ENCODE peak calls at places on chromosomes 3 and 15, in four cellular contexts. W, R, E and Z are unnamed samples.

GRCh38 chr3:73685061-73685460 is 60.3 kb upstream of the PDZRN3 start:
- DNase-seq in W (no peak), E (no peak), R (no peak), Z (no peak)

GRCh38 chr3:62261800-62262199 is 111.5 kb downstream of the FEZF2 start:
- DNase-seq in W (no peak), R (no peak), E (no peak), Z (no peak)

GRCh38 chr3:197456271-197457091 is 99.3 kb downstream of the BDH1 start:
- DNase-seq in W (peak; percentile 74), E (peak; percentile 69), R (no peak), Z (peak; percentile 28)

GRCh38 chr3:135627057-135627456 is 338.5 kb upstream of the PPP2R3A start:
- DNase-seq in W (no peak), E (no peak), R (no peak), Z (no peak)

GRCh38 chr15:57213783-57214366 is 162.4 kb upstream of the CGNL1 start:
- DNase-seq in E (peak; percentile 41), W (no peak), R (no peak), Z (peak; percentile 51)

GRCh38 chr15:32718082-32718821 is 448 bp downstream of the GREM1 start:
- DNase-seq in E (no peak), W (no peak), R (no peak), Z (peak; percentile 57)

GRCh38 chr15:25090073-25090733 is 135.4 kb downstream of the SNRPN start:
- DNase-seq in R (no peak), W (no peak), E (no peak), Z (no peak)

GRCh38 chr15:75138016-75138999 is 63.4 kb upstream of the C15orf39 start:
- DNase-seq in W (no peak), R (no peak), E (no peak), Z (peak; percentile 29)

GRCh38 chr3:154151969-154152368 is 30.8 kb downstream of the ARHGEF26 start:
- DNase-seq in R (no peak), W (no peak), E (no peak), Z (no peak)

GRCh38 chr3:169657351-169658124 is 6.0 kb downstream of the MECOM start:
- DNase-seq in W (no peak), E (peak; percentile 5), R (no peak), Z (no peak)

GRCh38 chr3:85554153-85554552 is 595.4 kb downstream of the CADM2 start:
- DNase-seq in E (no peak), R (no peak), W (no peak), Z (no peak)

GRCh38 chr3:45387171-45387570 is 1.2 kb upstream of the LARS2 start:
- DNase-seq in W (no peak), E (no peak), R (no peak), Z (no peak)

GRCh38 chr3:188362405-188362831 is 208.5 kb downstream of the LPP start:
- DNase-seq in E (peak; percentile 73), W (no peak), R (no peak), Z (peak; percentile 91)

GRCh38 chr3:133106169-133106568 is 68.0 kb downstream of the TMEM108 start:
- DNase-seq in E (no peak), R (no peak), W (no peak), Z (no peak)

GRCh38 chr15:75177360-75178071 is 24.2 kb upstream of the C15orf39 start:
- DNase-seq in R (no peak), W (no peak), E (no peak), Z (no peak)

GRCh38 chr15:29890761-29891457 is 68.6 kb upstream of the TJP1 start:
- DNase-seq in E (no peak), R (peak; percentile 2), W (no peak), Z (no peak)

GRCh38 chr15:97968380-97968779 is 7.9 kb downstream of the ARRDC4 start:
- DNase-seq in E (no peak), W (no peak), R (no peak), Z (no peak)

GRCh38 chr15:73962409-73962808 is 29.7 kb downstream of the STOML1 start:
- DNase-seq in R (no peak), E (no peak), W (no peak), Z (no peak)

GRCh38 chr3:43503067-43503728 is 118.6 kb downstream of the ANO10 start:
- DNase-seq in R (no peak), W (no peak), E (peak; percentile 15), Z (peak; percentile 13)

GRCh38 chr3:172014145-172014544 is 25.2 kb upstream of the FNDC3B start:
- DNase-seq in R (no peak), E (no peak), W (no peak), Z (no peak)

GRCh38 chr3:88480822-88481221 is 331.1 kb downstream of the C3orf38 start:
- DNase-seq in W (no peak), R (no peak), E (no peak), Z (no peak)

GRCh38 chr3:48684480-48685143 is 1.1 kb downstream of the NCKIPSD start:
- DNase-seq in R (no peak), W (peak; percentile 38), E (no peak), Z (no peak)

GRCh38 chr15:83913034-83913632 is 259.2 kb downstream of the ADAMTSL3 start:
- DNase-seq in W (no peak), E (no peak), R (no peak), Z (no peak)

GRCh38 chr15:68557469-68558317 is 21.1 kb upstream of the CORO2B start:
- DNase-seq in E (no peak), W (no peak), R (no peak), Z (no peak)

GRCh38 chr15:58856090-58856489 is 77.4 kb downstream of the SLTM start:
- DNase-seq in R (no peak), W (no peak), E (no peak), Z (no peak)

GRCh38 chr15:34927726-34928125 is 41.8 kb downstream of the AQR start:
- DNase-seq in R (no peak), W (no peak), E (no peak), Z (peak; percentile 12)

GRCh38 chr15:60420322-60420721 is 22.5 kb upstream of the ANXA2 start:
- DNase-seq in W (no peak), E (peak; percentile 56), R (no peak), Z (no peak)

GRCh38 chr3:88084006-88084597 is 25.0 kb downstream of the ZNF654 start:
- DNase-seq in R (no peak), W (no peak), E (no peak), Z (no peak)

GRCh38 chr15:45262906-45263456 is 10.9 kb downstream of the SLC28A2 start:
- DNase-seq in R (no peak), E (peak; percentile 12), W (no peak), Z (no peak)

GRCh38 chr15:45263854-45264253 is 11.8 kb downstream of the SLC28A2 start:
- DNase-seq in R (no peak), W (no peak), E (no peak), Z (no peak)

GRCh38 chr15:45268135-45268534 is 16.1 kb downstream of the SLC28A2 start:
- DNase-seq in R (no peak), E (peak; percentile 30), W (peak; percentile 15), Z (no peak)

GRCh38 chr15:45265506-45265905 is 13.5 kb downstream of the SLC28A2 start:
- DNase-seq in R (no peak), W (no peak), E (no peak), Z (no peak)
- TF ChIP-seq JUNB in R (no peak), W (no peak), E (no peak), Z (no peak)

GRCh38 chr15:92097473-92098178 is 244.1 kb downstream of the SLCO3A1 start:
- DNase-seq in R (peak; percentile 20), E (peak; percentile 30), W (peak; percentile 36), Z (peak; percentile 72)
- TF ChIP-seq EP300 in R (no peak), E (no peak), W (no peak), Z (no peak)

GRCh38 chr3:71102111-71103039 is 481.2 kb downstream of the FOXP1 start:
- DNase-seq in W (no peak), E (no peak), R (no peak), Z (no peak)

GRCh38 chr3:71104586-71104985 is 478.9 kb downstream of the FOXP1 start:
- DNase-seq in W (no peak), E (no peak), R (no peak), Z (no peak)

GRCh38 chr3:71101581-71101980 is 481.9 kb downstream of the FOXP1 start:
- DNase-seq in E (no peak), R (no peak), W (no peak), Z (no peak)

GRCh38 chr3:71104090-71104489 is 479.4 kb downstream of the FOXP1 start:
- DNase-seq in E (no peak), R (no peak), W (no peak), Z (peak; percentile 27)

GRCh38 chr3:71103430-71103881 is 480.1 kb downstream of the FOXP1 start:
- DNase-seq in W (no peak), E (peak; percentile 40), R (no peak), Z (no peak)
- TF ChIP-seq JUNB in W (no peak), E (no peak), R (no peak), Z (no peak)

GRCh38 chr15:47715402-47715801 is 1.9 kb upstream of the SEMA6D start:
- DNase-seq in E (no peak), R (no peak), W (no peak), Z (no peak)

GRCh38 chr15:47718474-47719440 is 1.5 kb downstream of the SEMA6D start:
- DNase-seq in W (no peak), R (no peak), E (no peak), Z (no peak)

GRCh38 chr15:47715856-47716445 is 1.4 kb upstream of the SEMA6D start:
- DNase-seq in E (no peak), R (no peak), W (no peak), Z (no peak)

GRCh38 chr15:47719730-47720129 is 2.4 kb downstream of the SEMA6D start:
- DNase-seq in W (no peak), E (no peak), R (no peak), Z (no peak)

GRCh38 chr15:47717036-47717611 is at the start of gene SEMA6D:
- DNase-seq in E (peak; percentile 4), R (no peak), W (no peak), Z (peak; percentile 12)
- TF ChIP-seq EP300 in E (no peak), R (no peak), W (no peak), Z (no peak)

DNA sequence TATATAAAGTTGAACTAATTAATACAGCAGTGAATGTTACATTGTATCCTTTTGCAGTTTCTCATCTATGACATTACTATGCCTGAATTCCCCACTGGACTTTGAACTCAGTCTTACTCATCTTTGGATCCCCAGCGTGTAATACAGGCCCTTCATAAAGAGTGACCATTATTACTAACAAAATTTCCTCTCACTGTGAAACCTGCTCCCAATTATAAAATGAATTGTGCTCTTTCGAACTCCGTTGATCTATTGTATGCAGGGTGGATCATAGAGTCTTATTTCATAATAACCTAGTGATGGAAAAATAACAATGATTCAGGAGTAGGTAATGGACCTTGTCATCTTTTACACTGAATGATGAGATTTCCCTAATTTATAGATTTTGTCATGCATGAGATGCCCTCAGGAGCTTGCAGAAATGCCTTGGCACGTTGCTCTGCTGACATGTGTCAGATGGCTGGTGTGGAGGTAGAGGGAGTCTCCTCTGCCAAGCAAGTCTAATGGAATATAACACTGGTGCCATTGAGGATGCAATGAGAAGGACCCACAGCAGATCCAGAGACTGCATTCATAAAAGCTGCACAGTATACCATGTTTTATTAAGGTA is 25.5 kb downstream of the B3GNT5 start:
- DNase-seq in W (no peak), R (no peak), E (no peak), Z (no peak)
- TF ChIP-seq JUNB in W (no peak), R (no peak), E (no peak), Z (no peak)

DNA sequence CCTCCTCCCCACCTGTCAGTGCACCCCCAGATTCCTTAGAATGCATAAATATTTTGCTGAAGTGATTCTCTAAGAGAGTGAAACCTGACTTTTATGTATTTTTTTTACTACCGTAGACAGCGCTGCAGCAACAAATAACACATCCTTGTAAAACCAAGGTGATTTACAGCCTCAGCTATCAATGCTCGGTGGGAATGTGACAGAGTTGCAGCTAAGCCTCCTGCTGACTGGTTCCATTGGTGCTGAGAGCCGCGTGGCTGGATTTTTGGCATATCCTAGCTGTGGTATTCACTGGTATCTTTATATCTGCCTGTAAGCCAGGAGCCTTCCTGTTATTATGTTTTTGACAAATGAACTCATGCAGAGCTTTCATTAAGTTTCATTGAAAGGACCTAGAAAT is 11.0 kb downstream of the FGD5 start:
- DNase-seq in E (no peak), R (no peak), W (no peak), Z (no peak)
- TF ChIP-seq EP300 in E (no peak), R (no peak), W (no peak), Z (no peak)